ENCODE peak calls at places on chromosomes 3 and 15, in four cellular contexts. One of them, this sample, is unnamed.

GRCh38 chr3:125622381-125622788 is 27.1 kb upstream of the OSBPL11 start:
- DNase-seq in fibroblast of lung: no peak
- DNase-seq in natural killer cell: no peak
- DNase-seq in heart right ventricle: peak; percentile 37
- DNase-seq in this sample: no peak

GRCh38 chr15:90219421-90220141 is 14.2 kb downstream of the CIB1 start:
- DNase-seq in fibroblast of lung: no peak
- DNase-seq in natural killer cell: peak; percentile 43
- DNase-seq in heart right ventricle: no peak
- DNase-seq in this sample: no peak

GRCh38 chr15:101162701-101163483 is 89.0 kb downstream of the CHSY1 start:
- DNase-seq in fibroblast of lung: no peak
- DNase-seq in natural killer cell: no peak
- DNase-seq in heart right ventricle: peak; percentile 85
- DNase-seq in this sample: no peak

GRCh38 chr3:186534113-186534669 is 10.0 kb downstream of the CRYGS start:
- DNase-seq in fibroblast of lung: no peak
- DNase-seq in natural killer cell: no peak
- DNase-seq in heart right ventricle: no peak
- DNase-seq in this sample: no peak

GRCh38 chr15:67796196-67796699 is 29.1 kb upstream of the SKOR1 start:
- DNase-seq in fibroblast of lung: no peak
- DNase-seq in natural killer cell: no peak
- DNase-seq in heart right ventricle: no peak
- DNase-seq in this sample: peak; percentile 6

GRCh38 chr3:171811059-171811912 is 1.0 kb upstream of the PLD1 start:
- DNase-seq in fibroblast of lung: peak; percentile 98
- DNase-seq in natural killer cell: no peak
- DNase-seq in heart right ventricle: peak; percentile 53
- DNase-seq in this sample: no peak

GRCh38 chr3:25938566-25939325 is 148.9 kb downstream of the OXSM start:
- DNase-seq in fibroblast of lung: no peak
- DNase-seq in natural killer cell: no peak
- DNase-seq in heart right ventricle: no peak
- DNase-seq in this sample: no peak

GRCh38 chr15:50876989-50877360 is 31.5 kb upstream of the AP4E1 start:
- DNase-seq in fibroblast of lung: peak; percentile 95
- DNase-seq in natural killer cell: peak; percentile 50
- DNase-seq in heart right ventricle: peak; percentile 84
- DNase-seq in this sample: peak; percentile 75

GRCh38 chr3:52704611-52705437 is 767 bp downstream of the GLT8D1 start:
- DNase-seq in fibroblast of lung: peak; percentile 48
- DNase-seq in natural killer cell: no peak
- DNase-seq in heart right ventricle: no peak
- DNase-seq in this sample: no peak

GRCh38 chr3:11532865-11533490 is 110.7 kb downstream of the VGLL4 start:
- DNase-seq in fibroblast of lung: peak; percentile 82
- DNase-seq in natural killer cell: no peak
- DNase-seq in heart right ventricle: no peak
- DNase-seq in this sample: no peak

DNA sequence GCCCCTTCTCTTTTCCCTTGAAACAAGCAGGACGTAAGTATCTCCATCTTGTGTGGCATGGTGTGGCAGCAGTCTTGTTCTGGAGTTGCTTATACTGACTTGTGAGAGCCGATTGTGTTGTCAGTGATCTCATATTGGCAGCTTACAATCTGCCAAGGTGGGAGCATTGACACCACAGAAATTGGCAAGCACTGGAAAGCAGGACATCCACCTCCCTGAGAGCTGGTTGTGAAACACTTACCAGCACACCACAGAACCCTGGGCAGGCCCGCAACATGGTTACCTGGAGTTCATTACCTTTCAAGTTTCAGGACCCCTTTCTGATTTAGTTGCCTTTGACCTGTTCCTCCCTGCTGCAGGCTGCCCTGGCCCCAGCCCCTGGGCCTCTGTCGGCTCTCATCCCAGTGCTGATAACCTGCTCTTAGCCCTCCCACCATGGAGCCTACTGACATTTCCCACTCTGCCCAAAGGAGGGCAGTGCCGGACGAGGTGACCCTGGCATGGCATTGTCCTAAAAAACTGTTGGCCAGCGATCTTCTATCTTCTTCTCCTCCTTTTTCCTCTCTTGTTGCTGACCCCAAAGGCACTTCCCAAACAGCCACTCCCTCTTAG is 10.6 kb upstream of the ATP2B2 start:
- DNase-seq in fibroblast of lung: no peak
- DNase-seq in natural killer cell: no peak
- DNase-seq in heart right ventricle: no peak
- DNase-seq in this sample: no peak
- TF ChIP-seq CTCF in fibroblast of lung: no peak
- TF ChIP-seq CTCF in natural killer cell: no peak
- TF ChIP-seq CTCF in heart right ventricle: no peak
- TF ChIP-seq CTCF in this sample: no peak

DNA sequence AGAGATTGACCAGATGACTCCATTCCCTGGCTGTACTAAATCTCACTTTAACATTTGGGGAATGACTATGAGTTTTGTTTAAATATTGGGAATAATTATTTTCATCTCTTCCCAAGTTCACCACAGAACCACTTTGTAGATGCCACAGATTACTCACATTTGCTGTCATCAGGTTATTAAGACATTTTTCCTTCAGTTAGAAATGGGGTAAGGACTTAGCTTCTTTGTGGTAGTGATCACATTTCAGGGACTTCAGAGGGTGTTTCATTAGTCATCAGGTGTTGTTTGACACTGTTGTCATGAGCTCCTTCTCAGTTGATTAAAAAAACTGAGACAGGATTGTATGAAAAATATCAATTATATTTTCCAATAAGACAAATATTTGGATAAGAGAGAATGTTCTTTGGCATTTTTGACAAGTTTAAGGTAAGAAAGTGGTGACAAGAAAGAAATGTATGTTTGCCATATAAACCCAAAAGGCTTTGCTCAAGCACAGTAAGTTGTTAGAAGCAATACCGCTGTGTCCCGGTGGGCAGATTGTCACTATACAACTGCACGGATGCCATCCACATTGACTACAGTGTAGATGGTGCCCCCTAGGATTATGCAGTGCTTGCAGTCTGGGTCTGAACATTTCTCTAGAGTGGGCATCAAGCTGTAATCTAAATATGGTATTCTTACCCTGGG is 22.3 kb downstream of the FBXL2 start:
- DNase-seq in fibroblast of lung: peak; percentile 91
- DNase-seq in natural killer cell: no peak
- DNase-seq in heart right ventricle: no peak
- DNase-seq in this sample: no peak
- TF ChIP-seq CTCF in fibroblast of lung: no peak
- TF ChIP-seq CTCF in natural killer cell: no peak
- TF ChIP-seq CTCF in heart right ventricle: no peak
- TF ChIP-seq CTCF in this sample: no peak

GRCh38 chr3:64848822-64849221 is 161.0 kb upstream of the ADAMTS9 start:
- DNase-seq in fibroblast of lung: no peak
- DNase-seq in natural killer cell: no peak
- DNase-seq in heart right ventricle: no peak
- DNase-seq in this sample: no peak
- TF ChIP-seq CTCF in fibroblast of lung: no peak
- TF ChIP-seq CTCF in natural killer cell: no peak
- TF ChIP-seq CTCF in heart right ventricle: no peak
- TF ChIP-seq CTCF in this sample: no peak

GRCh38 chr3:165196577-165197561 is 685 bp upstream of the SLITRK3 start:
- DNase-seq in fibroblast of lung: peak; percentile 6
- DNase-seq in natural killer cell: no peak
- DNase-seq in heart right ventricle: no peak
- DNase-seq in this sample: no peak
- TF ChIP-seq CTCF in fibroblast of lung: no peak
- TF ChIP-seq CTCF in natural killer cell: no peak
- TF ChIP-seq CTCF in heart right ventricle: no peak
- TF ChIP-seq CTCF in this sample: no peak

GRCh38 chr3:132726341-132726823 is 4.2 kb upstream of the NPHP3 start:
- DNase-seq in fibroblast of lung: peak; percentile 11
- DNase-seq in natural killer cell: no peak
- DNase-seq in heart right ventricle: no peak
- DNase-seq in this sample: no peak

GRCh38 chr3:132735589-132735988 is 13.4 kb upstream of the NPHP3 start:
- DNase-seq in fibroblast of lung: no peak
- DNase-seq in natural killer cell: no peak
- DNase-seq in heart right ventricle: no peak
- DNase-seq in this sample: no peak

DNA sequence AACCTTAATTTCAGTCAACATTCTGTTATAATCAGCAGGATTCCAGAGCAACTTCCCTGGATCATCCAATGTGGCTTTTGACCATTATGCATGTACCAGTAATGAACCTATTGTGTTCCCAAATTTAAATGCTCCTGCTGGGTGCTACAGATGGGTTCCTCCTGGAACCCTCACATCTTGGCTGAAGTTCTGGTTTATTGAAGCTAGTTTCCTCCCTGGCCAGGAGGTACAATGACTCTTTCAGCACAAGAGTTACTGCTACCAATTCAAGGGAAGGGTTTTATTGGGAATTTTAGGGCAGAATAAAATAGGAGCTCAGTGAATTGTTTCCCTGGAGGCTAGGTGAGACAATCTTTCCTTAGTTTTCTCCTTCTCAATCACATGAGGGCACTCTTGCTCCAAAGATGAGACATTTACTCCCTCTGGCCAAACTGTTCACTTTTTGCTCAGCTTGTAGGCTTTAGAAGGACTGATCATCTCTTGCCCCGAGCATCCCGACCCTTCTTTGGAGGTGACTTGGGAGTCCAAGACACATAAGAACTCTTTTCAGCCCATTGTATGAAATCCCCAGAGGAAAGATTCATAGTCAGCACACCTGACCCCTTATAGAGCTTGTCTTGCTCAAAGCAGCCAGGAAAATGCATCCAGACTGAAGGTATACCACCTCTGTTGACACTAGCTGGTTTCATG is 8.8 kb upstream of the NPHP3 start:
- DNase-seq in fibroblast of lung: peak; percentile 44
- DNase-seq in natural killer cell: no peak
- DNase-seq in heart right ventricle: peak; percentile 21
- DNase-seq in this sample: no peak
- TF ChIP-seq CTCF in fibroblast of lung: peak; percentile 50
- TF ChIP-seq CTCF in natural killer cell: no peak
- TF ChIP-seq CTCF in heart right ventricle: peak; percentile 43
- TF ChIP-seq CTCF in this sample: peak; percentile 74

DNA sequence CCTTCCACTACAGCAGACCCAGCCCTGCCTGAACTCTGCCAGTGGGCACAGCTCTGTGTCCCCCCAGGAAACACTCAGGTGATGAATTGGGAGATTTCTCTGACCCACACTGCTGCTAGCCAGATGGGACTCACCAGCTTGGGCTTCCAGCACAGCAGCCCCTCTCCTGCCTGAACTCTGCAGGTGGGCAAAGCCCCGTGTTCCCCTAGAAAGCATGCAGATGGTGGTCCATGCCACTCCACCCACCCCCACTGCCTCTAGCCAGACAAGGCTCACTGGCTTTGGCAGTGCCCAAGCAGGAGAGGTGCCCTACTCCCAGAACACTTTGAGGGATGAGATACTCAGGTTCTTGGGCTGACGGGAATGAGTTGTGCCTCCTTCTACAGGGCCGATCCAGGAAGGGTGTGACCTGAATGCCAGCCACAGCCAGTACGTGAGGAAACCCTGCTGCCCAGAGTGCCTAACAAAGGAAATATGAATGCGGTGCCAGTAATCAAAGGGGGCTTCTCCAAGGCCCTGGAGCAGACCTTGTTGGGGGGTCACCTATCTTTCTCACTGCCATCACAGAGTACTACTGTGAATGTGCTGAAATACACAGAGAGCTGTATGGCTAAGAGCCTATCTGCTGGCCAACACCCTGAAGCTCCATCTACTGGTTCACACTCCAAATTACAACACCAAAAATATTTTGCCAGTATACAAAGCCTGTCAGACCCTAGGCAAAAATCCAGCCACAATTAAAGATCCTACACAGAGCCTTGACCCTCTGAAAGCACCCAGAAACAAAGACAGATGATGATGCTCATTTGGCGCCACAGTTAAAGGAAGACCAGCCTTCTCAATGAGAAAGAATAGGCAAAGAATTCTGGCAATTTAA is 61.9 kb downstream of the BTLA start:
- DNase-seq in fibroblast of lung: peak; percentile 29
- DNase-seq in natural killer cell: no peak
- DNase-seq in heart right ventricle: no peak
- DNase-seq in this sample: no peak
- TF ChIP-seq CTCF in fibroblast of lung: peak; percentile 57
- TF ChIP-seq CTCF in natural killer cell: peak; percentile 12
- TF ChIP-seq CTCF in heart right ventricle: peak; percentile 21
- TF ChIP-seq CTCF in this sample: peak; percentile 61

DNA sequence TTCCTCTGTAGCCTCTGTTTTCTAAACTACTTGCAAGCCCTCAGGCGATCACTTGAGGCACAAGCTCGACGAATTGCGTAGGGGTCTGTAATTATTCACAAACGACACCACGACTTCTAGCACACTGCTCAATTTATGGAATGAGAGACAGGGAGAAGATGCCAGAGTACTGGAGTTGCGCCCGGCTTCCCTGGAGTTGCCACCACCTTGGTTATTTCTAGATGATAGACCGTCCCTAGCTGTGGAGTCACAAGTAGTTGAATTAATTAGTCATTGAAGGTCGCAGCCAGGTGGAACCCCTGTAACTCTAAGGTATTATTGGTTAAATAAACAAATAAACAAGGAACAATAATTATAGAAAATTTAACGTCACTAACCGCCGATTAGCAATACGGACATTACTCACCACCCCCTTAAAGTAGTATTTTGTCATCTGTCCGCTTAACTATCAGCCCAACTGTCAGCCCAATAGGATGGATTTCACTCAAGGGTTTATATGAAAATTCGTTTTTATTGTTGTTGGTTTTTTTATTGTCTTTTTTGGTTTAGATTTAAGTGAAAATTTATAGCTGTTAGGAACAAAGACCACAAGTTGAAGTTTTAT is 875 bp upstream of the AZI2 start:
- DNase-seq in fibroblast of lung: no peak
- DNase-seq in natural killer cell: no peak
- DNase-seq in heart right ventricle: no peak
- DNase-seq in this sample: no peak
- TF ChIP-seq CTCF in fibroblast of lung: peak; percentile 33
- TF ChIP-seq CTCF in natural killer cell: no peak
- TF ChIP-seq CTCF in heart right ventricle: no peak
- TF ChIP-seq CTCF in this sample: no peak

This sample was measured in type B pancreatic cell.